ENCODE peak calls at places on chromosome 4, in four cellular contexts. T is left lung, Z is glutamatergic neuron, O is coronary artery. K is an unnamed sample.

GRCh38 chr4:10106421-10107039 is 10.1 kb downstream of the WDR1 start:
- DNase-seq in O (peak), T (peak), Z (peak), K (peak)

GRCh38 chr4:121736735-121737351 is 28.1 kb downstream of the SMIM43 start:
- DNase-seq in Z (no peak), T (no peak), O (no peak), K (no peak)

GRCh38 chr4:158169931-158170690 is 2.7 kb downstream of the GASK1B start:
- DNase-seq in Z (no peak), O (no peak), T (no peak), K (no peak)

GRCh38 chr4:123444298-123444731 is 47.7 kb downstream of the SPRY1 start:
- DNase-seq in T (peak), O (no peak), Z (peak), K (no peak)

GRCh38 chr4:87005690-87006461 is 71.1 kb downstream of the AFF1 start:
- DNase-seq in Z (no peak), O (no peak), T (no peak), K (no peak)

GRCh38 chr4:51885371-51885770 is 42.4 kb downstream of the DCUN1D4 start:
- DNase-seq in O (no peak), T (no peak), Z (no peak), K (no peak)

GRCh38 chr4:111213520-111213919 is 590.6 kb upstream of the PITX2 start:
- DNase-seq in Z (no peak), O (no peak), T (no peak), K (no peak)

GRCh38 chr4:186736466-186736865 is 12.8 kb upstream of the FAT1 start:
- DNase-seq in Z (no peak), T (no peak), O (no peak), K (no peak)

GRCh38 chr4:26342328-26343040 is 21.7 kb downstream of the RBPJ start:
- DNase-seq in Z (no peak), T (no peak), O (no peak), K (no peak)

GRCh38 chr4:128837198-128837597 is 27.7 kb downstream of the JADE1 start:
- DNase-seq in O (no peak), T (no peak), Z (no peak), K (no peak)

GRCh38 chr4:77665381-77666069 is 59.9 kb downstream of the CXCL13 start:
- DNase-seq in T (no peak), O (no peak), Z (no peak), K (no peak)

GRCh38 chr4:150217192-150217591 is 138.9 kb downstream of the DCLK2 start:
- DNase-seq in O (no peak), Z (no peak), T (no peak), K (no peak)

GRCh38 chr4:122772311-122772710 is 39.8 kb downstream of the BBS12 start:
- DNase-seq in Z (no peak), O (no peak), T (no peak), K (no peak)

GRCh38 chr4:31458813-31459212 is 738.6 kb downstream of the PCDH7 start:
- DNase-seq in Z (no peak), O (no peak), T (no peak), K (no peak)

GRCh38 chr4:8705161-8706145 is 112.9 kb downstream of the CPZ start:
- DNase-seq in O (peak), Z (no peak), T (peak), K (no peak)

GRCh38 chr4:2256156-2256731 is 5.7 kb downstream of the MXD4 start:
- DNase-seq in T (no peak), Z (peak), O (peak), K (no peak)

GRCh38 chr4:83629945-83630684 is 94.2 kb downstream of the GPAT3 start:
- DNase-seq in Z (no peak), O (no peak), T (peak), K (no peak)

GRCh38 chr4:15238720-15239119 is 189.1 kb upstream of the C1QTNF7 start:
- DNase-seq in O (no peak), Z (peak), T (no peak), K (no peak)

GRCh38 chr4:172202480-172203076 is 389.4 kb downstream of the GALNTL6 start:
- DNase-seq in Z (no peak), O (no peak), T (no peak), K (no peak)

GRCh38 chr4:4427478-4427870 is 40.6 kb downstream of the NSG1 start:
- DNase-seq in Z (no peak), T (no peak), O (no peak), K (peak)
- TF ChIP-seq CTCF in Z (no peak), T (no peak), O (no peak), K (no peak)

GRCh38 chr4:13430834-13431568 is 53.1 kb downstream of the RAB28 start:
- DNase-seq in Z (no peak), T (no peak), O (no peak), K (no peak)
- TF ChIP-seq CTCF in Z (peak), T (no peak), O (no peak), K (peak)

GRCh38 chr4:153126137-153126536 is 78.1 kb upstream of the TRIM2 start:
- DNase-seq in O (no peak), T (no peak), Z (no peak), K (no peak)

GRCh38 chr4:153137168-153137567 is 67.1 kb upstream of the TRIM2 start:
- DNase-seq in O (no peak), T (peak), Z (no peak), K (no peak)

GRCh38 chr4:153127773-153128494 is 76.3 kb upstream of the TRIM2 start:
- DNase-seq in O (no peak), T (peak), Z (peak), K (peak)

GRCh38 chr4:153131478-153132069 is 72.7 kb upstream of the TRIM2 start:
- DNase-seq in O (no peak), T (no peak), Z (peak), K (no peak)
- TF ChIP-seq CTCF in O (no peak), T (no peak), Z (peak), K (peak)

DNA sequence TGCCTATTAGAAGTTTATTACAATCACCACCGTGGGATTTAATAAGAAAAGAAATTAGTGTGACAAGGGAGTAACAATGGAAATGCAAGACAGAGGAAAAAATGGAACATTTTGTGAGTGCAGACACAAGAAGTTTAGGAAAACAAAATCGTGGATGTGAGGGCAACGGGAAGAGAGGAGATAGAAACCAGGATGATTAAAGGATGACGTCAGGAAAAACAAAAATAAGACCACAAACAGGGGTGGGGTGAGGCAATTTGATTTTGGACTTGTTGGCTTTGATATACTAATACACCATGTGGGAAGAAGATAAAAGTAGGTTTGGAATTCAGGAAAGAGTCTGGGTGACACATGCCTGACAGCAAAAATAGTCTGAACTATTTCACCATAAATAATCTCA is 38.2 kb upstream of the GPM6A start:
- DNase-seq in T (no peak), O (no peak), Z (no peak), K (no peak)
- TF ChIP-seq CTCF in T (no peak), O (no peak), Z (no peak), K (no peak)

GRCh38 chr4:96108146-96108545 is 268.3 kb downstream of the PDHA2 start:
- DNase-seq in Z (no peak), O (no peak), T (no peak), K (no peak)
- TF ChIP-seq CTCF in Z (no peak), O (no peak), T (no peak), K (no peak)

GRCh38 chr4:141860974-141861373 is 224.6 kb downstream of the IL15 start:
- DNase-seq in Z (no peak), T (no peak), O (no peak), K (no peak)
- TF ChIP-seq CTCF in Z (no peak), T (no peak), O (no peak), K (no peak)

DNA sequence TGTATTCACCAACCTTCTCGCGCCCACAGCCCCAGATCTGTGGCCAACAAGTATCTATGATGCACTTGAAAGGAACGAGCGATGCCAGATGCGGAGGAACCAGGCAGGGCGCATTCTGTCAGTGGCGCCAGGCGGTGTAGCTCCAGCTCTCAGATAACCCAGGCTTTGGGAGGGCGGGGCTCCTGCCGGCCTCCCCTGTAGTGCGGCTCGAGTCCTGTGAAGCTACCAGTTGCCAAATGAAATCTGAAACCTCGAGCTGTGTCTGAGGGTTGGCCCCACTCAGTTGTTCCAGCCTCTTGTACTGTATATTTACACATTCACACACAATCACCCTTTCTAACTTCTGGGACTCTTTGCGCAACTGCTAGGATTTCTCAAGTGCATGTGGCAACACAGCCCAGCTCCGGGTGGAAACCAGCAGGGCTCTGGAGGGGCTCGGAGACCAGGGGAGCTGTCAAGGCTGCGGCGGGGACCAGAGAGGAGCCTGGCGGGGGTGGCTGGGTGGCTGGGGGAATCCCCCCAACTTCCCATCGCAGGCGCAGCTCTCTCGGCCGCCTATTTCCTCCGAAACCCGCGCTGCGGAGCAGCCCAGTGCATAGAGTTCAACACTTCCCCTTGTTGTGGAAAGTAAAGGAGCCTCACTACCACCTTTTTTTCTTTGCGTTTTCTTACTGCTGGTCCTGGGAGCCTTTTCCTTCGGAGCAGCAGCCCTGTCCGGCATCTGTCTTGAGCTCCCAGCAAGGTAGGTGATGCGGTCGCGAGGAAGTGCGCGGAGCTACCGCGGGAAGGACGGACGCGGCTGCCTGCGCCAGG is at the start of gene ARHGAP24:
- DNase-seq in O (peak), T (peak), Z (peak), K (no peak)
- TF ChIP-seq CTCF in O (no peak), T (no peak), Z (no peak), K (no peak)

GRCh38 chr4:47936336-47936735 is 22.0 kb upstream of the NFXL1 start:
- DNase-seq in Z (no peak), T (no peak), O (no peak), K (no peak)
- TF ChIP-seq CTCF in Z (no peak), T (no peak), O (no peak), K (no peak)